ENCODE peak calls at places on chromosomes 6 and 20, in nine cellular contexts. One of them, this sample, is unnamed.

GRCh38 chr20:20366551-20366895 is 1.4 kb upstream of the INSM1 start:
- DNase-seq in GM23248: no peak
- DNase-seq in BJ: no peak
- DNase-seq in naive thymus-derived CD4-positive, alpha-beta T cell: no peak
- DNase-seq in occipital lobe: no peak
- DNase-seq in stromal cell of bone marrow: no peak
- DNase-seq in amygdala: no peak
- DNase-seq in A172: no peak
- DNase-seq in AG08396: no peak
- DNase-seq in this sample: no peak

GRCh38 chr20:19995220-19995863 is 21.8 kb upstream of the NAA20 start:
- DNase-seq in stromal cell of bone marrow: no peak
- DNase-seq in AG08396: no peak
- DNase-seq in GM23248: peak
- DNase-seq in A172: peak
- DNase-seq in BJ: no peak
- DNase-seq in naive thymus-derived CD4-positive, alpha-beta T cell: peak
- DNase-seq in amygdala: no peak
- DNase-seq in occipital lobe: no peak
- DNase-seq in this sample: peak

GRCh38 chr6:38149526-38149925 is 330.0 kb downstream of the ZFAND3 start:
- DNase-seq in stromal cell of bone marrow: no peak
- DNase-seq in amygdala: no peak
- DNase-seq in BJ: no peak
- DNase-seq in naive thymus-derived CD4-positive, alpha-beta T cell: no peak
- DNase-seq in AG08396: no peak
- DNase-seq in GM23248: no peak
- DNase-seq in occipital lobe: no peak
- DNase-seq in A172: no peak
- DNase-seq in this sample: no peak

GRCh38 chr6:166586424-166587156 is at the start of gene RAMACL:
- DNase-seq in occipital lobe: no peak
- DNase-seq in BJ: no peak
- DNase-seq in GM23248: no peak
- DNase-seq in A172: no peak
- DNase-seq in stromal cell of bone marrow: no peak
- DNase-seq in amygdala: no peak
- DNase-seq in AG08396: no peak
- DNase-seq in naive thymus-derived CD4-positive, alpha-beta T cell: peak
- DNase-seq in this sample: no peak

GRCh38 chr20:59812286-59813125 is 120.9 kb downstream of the SYCP2 start:
- DNase-seq in AG08396: no peak
- DNase-seq in amygdala: no peak
- DNase-seq in GM23248: no peak
- DNase-seq in naive thymus-derived CD4-positive, alpha-beta T cell: no peak
- DNase-seq in stromal cell of bone marrow: no peak
- DNase-seq in BJ: no peak
- DNase-seq in A172: no peak
- DNase-seq in occipital lobe: peak
- DNase-seq in this sample: no peak

GRCh38 chr6:142313284-142313683 is 11.5 kb downstream of the ADGRG6 start:
- DNase-seq in A172: peak
- DNase-seq in amygdala: no peak
- DNase-seq in BJ: no peak
- DNase-seq in AG08396: peak
- DNase-seq in GM23248: peak
- DNase-seq in occipital lobe: no peak
- DNase-seq in naive thymus-derived CD4-positive, alpha-beta T cell: no peak
- DNase-seq in stromal cell of bone marrow: peak
- DNase-seq in this sample: peak

GRCh38 chr6:31578461-31579118 is 3.2 kb downstream of the TNF start:
- DNase-seq in GM23248: no peak
- DNase-seq in occipital lobe: no peak
- DNase-seq in amygdala: no peak
- DNase-seq in A172: peak
- DNase-seq in AG08396: no peak
- DNase-seq in stromal cell of bone marrow: no peak
- DNase-seq in naive thymus-derived CD4-positive, alpha-beta T cell: no peak
- DNase-seq in BJ: no peak
- DNase-seq in this sample: peak

GRCh38 chr20:1509237-1509636 is 18.0 kb upstream of the SIRPB2 start:
- DNase-seq in stromal cell of bone marrow: no peak
- DNase-seq in A172: peak
- DNase-seq in naive thymus-derived CD4-positive, alpha-beta T cell: peak
- DNase-seq in occipital lobe: peak
- DNase-seq in BJ: no peak
- DNase-seq in AG08396: peak
- DNase-seq in amygdala: no peak
- DNase-seq in GM23248: peak
- DNase-seq in this sample: peak

GRCh38 chr6:2522521-2522920 is 228.2 kb downstream of the MYLK4 start:
- DNase-seq in occipital lobe: no peak
- DNase-seq in BJ: no peak
- DNase-seq in stromal cell of bone marrow: no peak
- DNase-seq in A172: peak
- DNase-seq in amygdala: no peak
- DNase-seq in GM23248: peak
- DNase-seq in AG08396: no peak
- DNase-seq in naive thymus-derived CD4-positive, alpha-beta T cell: no peak
- DNase-seq in this sample: peak

GRCh38 chr6:159766923-159767322 is 5.1 kb downstream of the ACAT2 start:
- DNase-seq in stromal cell of bone marrow: no peak
- DNase-seq in amygdala: no peak
- DNase-seq in occipital lobe: no peak
- DNase-seq in naive thymus-derived CD4-positive, alpha-beta T cell: no peak
- DNase-seq in BJ: no peak
- DNase-seq in GM23248: peak
- DNase-seq in A172: no peak
- DNase-seq in AG08396: peak
- DNase-seq in this sample: no peak